ENCODE peak calls at places on chromosomes 16 and 17, in six cellular contexts. C, V, K, A, S and J are unnamed samples.
A peak's percentile ranks its signal among the peaks of the same experiment; 100 is the strongest.

GRCh38 chr16:88419790-88420189 is 33.3 kb upstream of the ZFPM1 start:
- DNase-seq in C (no peak), V (no peak), K (no peak), A (no peak), S (no peak), J (no peak)

GRCh38 chr16:74570412-74571301 is 36.3 kb downstream of the GLG1 start:
- DNase-seq in C (no peak), V (no peak), K (no peak), A (no peak), S (no peak), J (no peak)

GRCh38 chr17:43338886-43339516 is 59.8 kb upstream of the ARL4D start:
- DNase-seq in C (no peak), V (no peak), K (peak; percentile 83), A (peak; percentile 59), S (peak; percentile 83), J (peak; percentile 54)

GRCh38 chr16:64983226-64983625 is 138.6 kb downstream of the CDH11 start:
- DNase-seq in C (no peak), V (no peak), K (no peak), A (no peak), S (no peak), J (no peak)

GRCh38 chr16:73268311-73268997 is 220.5 kb upstream of the ZFHX3 start:
- DNase-seq in C (peak; percentile 3), V (no peak), K (no peak), A (peak; percentile 20), S (peak; percentile 11), J (peak; percentile 6)

GRCh38 chr17:45844695-45845375 is at the start of gene SPPL2C:
- DNase-seq in C (no peak), V (no peak), K (no peak), A (no peak), S (no peak), J (no peak)

GRCh38 chr17:4199818-4200402 is 56.9 kb downstream of the CYB5D2 start:
- DNase-seq in C (no peak), V (no peak), K (no peak), A (no peak), S (peak; percentile 59), J (peak; percentile 44)

GRCh38 chr17:31559647-31560501 is 168.4 kb downstream of the RAB11FIP4 start:
- DNase-seq in C (no peak), V (no peak), K (no peak), A (peak; percentile 36), S (peak; percentile 22), J (no peak)

GRCh38 chr17:46190763-46191162 is 2.5 kb downstream of the KANSL1 start:
- DNase-seq in C (no peak), V (no peak), K (no peak), A (no peak), S (no peak), J (no peak)

GRCh38 chr16:10949424-10949970 is 5.1 kb downstream of the CLEC16A start:
- DNase-seq in C (no peak), V (no peak), K (no peak), A (no peak), S (peak; percentile 42), J (no peak)

GRCh38 chr17:66542183-66542966 is 240.0 kb downstream of the PRKCA start:
- DNase-seq in C (peak; percentile 70), V (no peak), K (no peak), A (no peak), S (no peak), J (no peak)

GRCh38 chr16:66735891-66736290 is 15.5 kb downstream of the DYNC1LI2 start:
- DNase-seq in C (no peak), V (no peak), K (no peak), A (no peak), S (no peak), J (no peak)

GRCh38 chr17:35548213-35548810 is 10.8 kb upstream of the SLFN12L start:
- DNase-seq in C (no peak), V (no peak), K (no peak), A (no peak), S (no peak), J (no peak)

GRCh38 chr16:12268602-12269001 is 292.1 kb downstream of the SNX29 start:
- DNase-seq in C (no peak), V (no peak), K (no peak), A (no peak), S (no peak), J (peak; percentile 55)

GRCh38 chr16:24125199-24125598 is 130.9 kb upstream of the CACNG3 start:
- DNase-seq in C (no peak), V (no peak), K (no peak), A (no peak), S (no peak), J (no peak)

GRCh38 chr16:85520853-85521736 is 92.0 kb upstream of the GSE1 start:
- DNase-seq in C (no peak), V (no peak), K (peak; percentile 97), A (no peak), S (no peak), J (no peak)

GRCh38 chr17:35148144-35148543 is 527 bp downstream of the UNC45B start:
- DNase-seq in C (no peak), V (no peak), K (no peak), A (no peak), S (no peak), J (no peak)

GRCh38 chr17:556431-556995 is 158.1 kb downstream of the VPS53 start:
- DNase-seq in C (no peak), V (no peak), K (no peak), A (no peak), S (no peak), J (peak; percentile 54)

GRCh38 chr16:89183975-89184684 is 12.6 kb downstream of the CDH15 start:
- DNase-seq in C (no peak), V (no peak), K (no peak), A (no peak), S (no peak), J (no peak)

GRCh38 chr16:75455677-75456076 is 8.8 kb downstream of the TMEM170A start:
- DNase-seq in C (no peak), V (no peak), K (no peak), A (no peak), S (no peak), J (no peak)

GRCh38 chr17:21081967-21082366 is 39.2 kb upstream of the USP22 start:
- DNase-seq in C (no peak), V (no peak), K (no peak), A (no peak), S (peak; percentile 57), J (no peak)

GRCh38 chr16:80596507-80597207 is 55.9 kb downstream of the DYNLRB2 start:
- DNase-seq in C (no peak), V (no peak), K (no peak), A (no peak), S (no peak), J (no peak)

GRCh38 chr17:83170571-83171260 is 91.3 kb downstream of the METRNL start:
- DNase-seq in C (no peak), V (no peak), K (no peak), A (no peak), S (no peak), J (no peak)

GRCh38 chr16:19700319-19700781 is 17.7 kb downstream of the KNOP1 start:
- DNase-seq in C (no peak), V (no peak), K (no peak), A (peak; percentile 55), S (peak; percentile 76), J (no peak)

GRCh38 chr17:71869293-71869692 is 251.5 kb upstream of the SOX9 start:
- DNase-seq in C (no peak), V (no peak), K (no peak), A (no peak), S (no peak), J (no peak)

GRCh38 chr17:71866095-71866494 is 254.7 kb upstream of the SOX9 start:
- DNase-seq in C (no peak), V (no peak), K (no peak), A (no peak), S (no peak), J (no peak)

GRCh38 chr17:71870546-71870862 is 250.3 kb upstream of the SOX9 start:
- DNase-seq in C (no peak), V (no peak), K (no peak), A (no peak), S (no peak), J (no peak)

GRCh38 chr17:71869833-71870545 is 250.8 kb upstream of the SOX9 start:
- DNase-seq in C (no peak), V (no peak), K (no peak), A (no peak), S (no peak), J (peak; percentile 61)

DNA sequence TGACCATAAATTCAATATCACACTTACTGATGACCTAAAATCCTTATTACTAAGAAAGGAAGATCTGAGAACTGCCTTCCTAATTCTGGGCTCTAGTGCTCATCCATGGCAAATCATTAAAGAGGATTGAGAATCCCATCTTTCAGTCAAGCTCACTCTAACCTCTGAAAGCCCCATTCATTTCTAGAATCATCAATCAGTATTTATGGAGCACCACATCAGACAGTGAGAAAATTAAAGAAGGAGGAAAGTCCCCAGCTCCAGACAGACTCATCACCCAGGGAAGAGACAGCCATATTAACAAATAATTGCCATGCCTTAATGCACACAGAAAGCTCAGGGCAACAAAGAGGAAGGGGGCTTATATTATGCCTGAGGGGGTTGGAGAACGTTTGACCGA is 256.1 kb upstream of the SOX9 start:
- DNase-seq in C (no peak), V (no peak), K (no peak), A (no peak), S (no peak), J (no peak)
- H3K4me3 ChIP-seq in C (no peak overlapping the region), V (no peak overlapping the region), K (no peak overlapping the region), A (no peak overlapping the region), S (no peak overlapping the region), J (no peak overlapping the region)

GRCh38 chr17:7213895-7214299 is 5.7 kb downstream of the DLG4 start:
- DNase-seq in C (peak; percentile 52), V (no peak), K (peak; percentile 71), A (no peak), S (peak; percentile 96), J (peak; percentile 86)
- TF ChIP-seq CTCF in C (peak; percentile 70), V (peak; percentile 45), K (peak; percentile 27), A (peak; percentile 18), S (peak; percentile 64), J (peak; percentile 53)

GRCh38 chr17:79549111-79549915 is 61.5 kb downstream of the RBFOX3 start:
- DNase-seq in C (no peak), V (no peak), K (no peak), A (no peak), S (no peak), J (no peak)
- H3K4me3 ChIP-seq in C (no peak overlapping the region), V (no peak overlapping the region), K (no peak overlapping the region), A (no peak overlapping the region), S (no peak overlapping the region), J (no peak overlapping the region)

GRCh38 chr17:77180503-77181330 is 39.9 kb downstream of the SEC14L1 start:
- DNase-seq in C (no peak), V (no peak), K (no peak), A (no peak), S (no peak), J (no peak)

GRCh38 chr17:77184474-77184873 is 43.7 kb downstream of the SEC14L1 start:
- DNase-seq in C (no peak), V (no peak), K (no peak), A (no peak), S (no peak), J (peak; percentile 39)

GRCh38 chr17:77185137-77185536 is 44.4 kb downstream of the SEC14L1 start:
- DNase-seq in C (no peak), V (no peak), K (no peak), A (no peak), S (no peak), J (no peak)

GRCh38 chr17:77182205-77182604 is 41.4 kb downstream of the SEC14L1 start:
- DNase-seq in C (no peak), V (no peak), K (no peak), A (no peak), S (no peak), J (no peak)

GRCh38 chr17:77182773-77183172 is 42.0 kb downstream of the SEC14L1 start:
- DNase-seq in C (no peak), V (no peak), K (no peak), A (no peak), S (no peak), J (no peak)
- TF ChIP-seq CTCF in C (no peak), V (no peak), K (no peak), A (no peak), S (no peak), J (no peak)